ENCODE peak calls at places on chromosome 13, in six cellular contexts. One of them, this sample, is unnamed.

GRCh38 chr13:91609353-91609752 is 210.9 kb downstream of the GPC5 start:
- DNase-seq in cardiac fibroblast: peak
- DNase-seq in activated T-helper 1 cell treated with Interleukin-2 at 50 U/mL for 16 hours: no peak
- DNase-seq in activated gamma-delta T cell treated with anti-CD3 and anti-CD28 coated beads, Interleukin-2, amount 50 U/mL, for 16 hours: no peak
- DNase-seq in HT1080: peak
- DNase-seq in heart left ventricle: no peak
- DNase-seq in this sample: no peak

GRCh38 chr13:105465745-105466144 is 1069.7 kb downstream of the EFNB2 start:
- DNase-seq in cardiac fibroblast: no peak
- DNase-seq in activated T-helper 1 cell treated with Interleukin-2 at 50 U/mL for 16 hours: no peak
- DNase-seq in activated gamma-delta T cell treated with anti-CD3 and anti-CD28 coated beads, Interleukin-2, amount 50 U/mL, for 16 hours: no peak
- DNase-seq in HT1080: no peak
- DNase-seq in heart left ventricle: no peak
- DNase-seq in this sample: no peak

GRCh38 chr13:113118328-113119021 is 4.1 kb upstream of the F10 start:
- DNase-seq in cardiac fibroblast: no peak
- DNase-seq in activated T-helper 1 cell treated with Interleukin-2 at 50 U/mL for 16 hours: no peak
- DNase-seq in activated gamma-delta T cell treated with anti-CD3 and anti-CD28 coated beads, Interleukin-2, amount 50 U/mL, for 16 hours: no peak
- DNase-seq in HT1080: no peak
- DNase-seq in heart left ventricle: no peak
- DNase-seq in this sample: no peak

GRCh38 chr13:25018729-25019115 is 77.2 kb upstream of the PABPC3 start:
- DNase-seq in cardiac fibroblast: no peak
- DNase-seq in activated T-helper 1 cell treated with Interleukin-2 at 50 U/mL for 16 hours: no peak
- DNase-seq in activated gamma-delta T cell treated with anti-CD3 and anti-CD28 coated beads, Interleukin-2, amount 50 U/mL, for 16 hours: no peak
- DNase-seq in HT1080: no peak
- DNase-seq in heart left ventricle: no peak
- DNase-seq in this sample: peak

GRCh38 chr13:63184693-63185092 is 1769.0 kb upstream of the PCDH20 start:
- DNase-seq in cardiac fibroblast: peak
- DNase-seq in activated T-helper 1 cell treated with Interleukin-2 at 50 U/mL for 16 hours: no peak
- DNase-seq in activated gamma-delta T cell treated with anti-CD3 and anti-CD28 coated beads, Interleukin-2, amount 50 U/mL, for 16 hours: no peak
- DNase-seq in HT1080: peak
- DNase-seq in heart left ventricle: no peak
- DNase-seq in this sample: no peak

GRCh38 chr13:97367427-97367826 is 66.5 kb upstream of the RAP2A start:
- DNase-seq in cardiac fibroblast: peak
- DNase-seq in activated T-helper 1 cell treated with Interleukin-2 at 50 U/mL for 16 hours: no peak
- DNase-seq in activated gamma-delta T cell treated with anti-CD3 and anti-CD28 coated beads, Interleukin-2, amount 50 U/mL, for 16 hours: no peak
- DNase-seq in HT1080: peak
- DNase-seq in heart left ventricle: no peak
- DNase-seq in this sample: no peak

GRCh38 chr13:22278336-22278929 is 607.6 kb downstream of the FGF9 start:
- DNase-seq in cardiac fibroblast: peak
- DNase-seq in activated T-helper 1 cell treated with Interleukin-2 at 50 U/mL for 16 hours: peak
- DNase-seq in activated gamma-delta T cell treated with anti-CD3 and anti-CD28 coated beads, Interleukin-2, amount 50 U/mL, for 16 hours: peak
- DNase-seq in HT1080: peak
- DNase-seq in heart left ventricle: peak
- DNase-seq in this sample: peak

GRCh38 chr13:97148894-97149293 is 73.2 kb upstream of the MBNL2 start:
- DNase-seq in cardiac fibroblast: peak
- DNase-seq in activated T-helper 1 cell treated with Interleukin-2 at 50 U/mL for 16 hours: no peak
- DNase-seq in activated gamma-delta T cell treated with anti-CD3 and anti-CD28 coated beads, Interleukin-2, amount 50 U/mL, for 16 hours: no peak
- DNase-seq in HT1080: no peak
- DNase-seq in heart left ventricle: no peak
- DNase-seq in this sample: no peak

GRCh38 chr13:98143157-98143553 is 261 bp downstream of the FARP1 start:
- DNase-seq in cardiac fibroblast: no peak
- DNase-seq in activated T-helper 1 cell treated with Interleukin-2 at 50 U/mL for 16 hours: no peak
- DNase-seq in activated gamma-delta T cell treated with anti-CD3 and anti-CD28 coated beads, Interleukin-2, amount 50 U/mL, for 16 hours: no peak
- DNase-seq in HT1080: no peak
- DNase-seq in heart left ventricle: peak
- DNase-seq in this sample: no peak

GRCh38 chr13:33541962-33542308 is 256.4 kb upstream of the STARD13 start:
- DNase-seq in cardiac fibroblast: no peak
- DNase-seq in activated T-helper 1 cell treated with Interleukin-2 at 50 U/mL for 16 hours: no peak
- DNase-seq in activated gamma-delta T cell treated with anti-CD3 and anti-CD28 coated beads, Interleukin-2, amount 50 U/mL, for 16 hours: no peak
- DNase-seq in HT1080: no peak
- DNase-seq in heart left ventricle: no peak
- DNase-seq in this sample: no peak

GRCh38 chr13:32330438-32330837 is 15.1 kb downstream of the BRCA2 start:
- DNase-seq in cardiac fibroblast: peak
- DNase-seq in activated T-helper 1 cell treated with Interleukin-2 at 50 U/mL for 16 hours: no peak
- DNase-seq in activated gamma-delta T cell treated with anti-CD3 and anti-CD28 coated beads, Interleukin-2, amount 50 U/mL, for 16 hours: no peak
- DNase-seq in HT1080: peak
- DNase-seq in heart left ventricle: no peak
- DNase-seq in this sample: no peak

GRCh38 chr13:77207943-77208342 is 119.0 kb downstream of the MYCBP2 start:
- DNase-seq in cardiac fibroblast: peak
- DNase-seq in activated T-helper 1 cell treated with Interleukin-2 at 50 U/mL for 16 hours: no peak
- DNase-seq in activated gamma-delta T cell treated with anti-CD3 and anti-CD28 coated beads, Interleukin-2, amount 50 U/mL, for 16 hours: no peak
- DNase-seq in HT1080: peak
- DNase-seq in heart left ventricle: no peak
- DNase-seq in this sample: no peak

GRCh38 chr13:99542788-99543406 is 41.6 kb downstream of the TM9SF2 start:
- DNase-seq in cardiac fibroblast: no peak
- DNase-seq in activated T-helper 1 cell treated with Interleukin-2 at 50 U/mL for 16 hours: peak
- DNase-seq in activated gamma-delta T cell treated with anti-CD3 and anti-CD28 coated beads, Interleukin-2, amount 50 U/mL, for 16 hours: no peak
- DNase-seq in HT1080: no peak
- DNase-seq in heart left ventricle: no peak
- DNase-seq in this sample: peak

GRCh38 chr13:34413538-34414210 is 528.4 kb upstream of the NBEA start:
- DNase-seq in cardiac fibroblast: no peak
- DNase-seq in activated T-helper 1 cell treated with Interleukin-2 at 50 U/mL for 16 hours: no peak
- DNase-seq in activated gamma-delta T cell treated with anti-CD3 and anti-CD28 coated beads, Interleukin-2, amount 50 U/mL, for 16 hours: no peak
- DNase-seq in HT1080: peak
- DNase-seq in heart left ventricle: no peak
- DNase-seq in this sample: no peak

GRCh38 chr13:42333613-42334328 is 61.8 kb downstream of the AKAP11 start:
- DNase-seq in cardiac fibroblast: peak
- DNase-seq in activated T-helper 1 cell treated with Interleukin-2 at 50 U/mL for 16 hours: no peak
- DNase-seq in activated gamma-delta T cell treated with anti-CD3 and anti-CD28 coated beads, Interleukin-2, amount 50 U/mL, for 16 hours: no peak
- DNase-seq in HT1080: peak
- DNase-seq in heart left ventricle: no peak
- DNase-seq in this sample: no peak

GRCh38 chr13:37929308-37929707 is 59.7 kb upstream of the TRPC4 start:
- DNase-seq in cardiac fibroblast: no peak
- DNase-seq in activated T-helper 1 cell treated with Interleukin-2 at 50 U/mL for 16 hours: no peak
- DNase-seq in activated gamma-delta T cell treated with anti-CD3 and anti-CD28 coated beads, Interleukin-2, amount 50 U/mL, for 16 hours: no peak
- DNase-seq in HT1080: no peak
- DNase-seq in heart left ventricle: no peak
- DNase-seq in this sample: no peak

GRCh38 chr13:37481005-37481857 is 117.3 kb downstream of the POSTN start:
- DNase-seq in cardiac fibroblast: peak
- DNase-seq in activated T-helper 1 cell treated with Interleukin-2 at 50 U/mL for 16 hours: no peak
- DNase-seq in activated gamma-delta T cell treated with anti-CD3 and anti-CD28 coated beads, Interleukin-2, amount 50 U/mL, for 16 hours: no peak
- DNase-seq in HT1080: peak
- DNase-seq in heart left ventricle: no peak
- DNase-seq in this sample: no peak

GRCh38 chr13:51004111-51004865 is 94.7 kb downstream of the RNASEH2B start:
- DNase-seq in cardiac fibroblast: no peak
- DNase-seq in activated T-helper 1 cell treated with Interleukin-2 at 50 U/mL for 16 hours: no peak
- DNase-seq in activated gamma-delta T cell treated with anti-CD3 and anti-CD28 coated beads, Interleukin-2, amount 50 U/mL, for 16 hours: no peak
- DNase-seq in HT1080: no peak
- DNase-seq in heart left ventricle: no peak
- DNase-seq in this sample: no peak

GRCh38 chr13:21657538-21657937 is 13.3 kb upstream of the FGF9 start:
- DNase-seq in cardiac fibroblast: no peak
- DNase-seq in activated T-helper 1 cell treated with Interleukin-2 at 50 U/mL for 16 hours: no peak
- DNase-seq in activated gamma-delta T cell treated with anti-CD3 and anti-CD28 coated beads, Interleukin-2, amount 50 U/mL, for 16 hours: no peak
- DNase-seq in HT1080: peak
- DNase-seq in heart left ventricle: no peak
- DNase-seq in this sample: no peak

GRCh38 chr13:99982741-99983400 is 1.3 kb downstream of the ZIC2 start:
- DNase-seq in cardiac fibroblast: no peak
- DNase-seq in activated T-helper 1 cell treated with Interleukin-2 at 50 U/mL for 16 hours: no peak
- DNase-seq in activated gamma-delta T cell treated with anti-CD3 and anti-CD28 coated beads, Interleukin-2, amount 50 U/mL, for 16 hours: no peak
- DNase-seq in HT1080: no peak
- DNase-seq in heart left ventricle: no peak
- DNase-seq in this sample: no peak

GRCh38 chr13:26867451-26868067 is 107.0 kb upstream of the GPR12 start:
- DNase-seq in cardiac fibroblast: peak
- DNase-seq in activated T-helper 1 cell treated with Interleukin-2 at 50 U/mL for 16 hours: no peak
- DNase-seq in activated gamma-delta T cell treated with anti-CD3 and anti-CD28 coated beads, Interleukin-2, amount 50 U/mL, for 16 hours: no peak
- DNase-seq in HT1080: peak
- DNase-seq in heart left ventricle: no peak
- DNase-seq in this sample: no peak

GRCh38 chr13:76953921-76954320 is 5.6 kb downstream of the ACOD1 start:
- DNase-seq in cardiac fibroblast: no peak
- DNase-seq in activated T-helper 1 cell treated with Interleukin-2 at 50 U/mL for 16 hours: no peak
- DNase-seq in activated gamma-delta T cell treated with anti-CD3 and anti-CD28 coated beads, Interleukin-2, amount 50 U/mL, for 16 hours: no peak
- DNase-seq in HT1080: no peak
- DNase-seq in heart left ventricle: no peak
- DNase-seq in this sample: no peak

GRCh38 chr13:113854238-113855011 is 9.5 kb downstream of the GAS6 start:
- DNase-seq in cardiac fibroblast: peak
- DNase-seq in activated T-helper 1 cell treated with Interleukin-2 at 50 U/mL for 16 hours: no peak
- DNase-seq in activated gamma-delta T cell treated with anti-CD3 and anti-CD28 coated beads, Interleukin-2, amount 50 U/mL, for 16 hours: no peak
- DNase-seq in HT1080: no peak
- DNase-seq in heart left ventricle: peak
- DNase-seq in this sample: no peak

GRCh38 chr13:32135655-32136054 is 104.1 kb downstream of the FRY start:
- DNase-seq in cardiac fibroblast: no peak
- DNase-seq in activated T-helper 1 cell treated with Interleukin-2 at 50 U/mL for 16 hours: no peak
- DNase-seq in activated gamma-delta T cell treated with anti-CD3 and anti-CD28 coated beads, Interleukin-2, amount 50 U/mL, for 16 hours: no peak
- DNase-seq in HT1080: peak
- DNase-seq in heart left ventricle: no peak
- DNase-seq in this sample: no peak

GRCh38 chr13:46963874-46964273 is 67.0 kb upstream of the HTR2A start:
- DNase-seq in cardiac fibroblast: peak
- DNase-seq in activated T-helper 1 cell treated with Interleukin-2 at 50 U/mL for 16 hours: no peak
- DNase-seq in activated gamma-delta T cell treated with anti-CD3 and anti-CD28 coated beads, Interleukin-2, amount 50 U/mL, for 16 hours: no peak
- DNase-seq in HT1080: no peak
- DNase-seq in heart left ventricle: no peak
- DNase-seq in this sample: no peak